ENCODE peak calls at places on chromosomes 5 and 9, in ten cellular contexts. M is EL; N is Right ventricle myocardium inferior; F is iPS-NIHi11; T is cardiac muscle cell; B is mucosa of descending colon; S is stimulated activated CD4-positive, alpha-beta T cell treated with anti-CD3 and anti-CD28 coated beads, Interleukin-12 subunit alpha, Interleukin-12 subunit beta, amount 100 ng/mL, for 4 hours; Q is esophagus muscularis mucosa; I is endothelial cell of umbilical vein; Y is glutamatergic neuron. G is an unnamed sample.

GRCh38 chr5:115098041-115098702 is 71.5 kb downstream of the TRIM36 start:
- DNase-seq in M (peak; percentile 54), N (no peak), F (peak; percentile 53), T (peak; percentile 67), B (peak; percentile 65), S (no peak), Q (no peak), I (peak; percentile 52), Y (no peak), G (peak; percentile 70)

GRCh38 chr9:72309366-72310133 is 55.5 kb downstream of the ZFAND5 start:
- DNase-seq in M (no peak), N (no peak), F (no peak), T (no peak), B (no peak), S (no peak), Q (no peak), I (no peak), Y (no peak), G (no peak)

GRCh38 chr5:72379936-72380335 is 59.8 kb downstream of the PTCD2 start:
- DNase-seq in M (peak; percentile 84), N (no peak), F (no peak), T (no peak), B (no peak), S (no peak), Q (no peak), I (no peak), Y (no peak), G (no peak)

GRCh38 chr5:61625682-61626620 is 293.9 kb downstream of the ZSWIM6 start:
- DNase-seq in M (peak; percentile 72), N (peak; percentile 89), F (peak; percentile 71), T (peak; percentile 58), B (peak; percentile 80), S (peak; percentile 12), Q (no peak), I (peak; percentile 51), Y (peak; percentile 62), G (peak; percentile 75)

GRCh38 chr9:78906356-78906755 is 609.4 kb downstream of the PSAT1 start:
- DNase-seq in M (no peak), N (no peak), F (no peak), T (no peak), B (no peak), S (no peak), Q (no peak), I (no peak), Y (no peak), G (no peak)

GRCh38 chr5:144822544-144822943 is 651.9 kb downstream of the KCTD16 start:
- DNase-seq in M (no peak), N (no peak), F (no peak), T (no peak), B (no peak), S (no peak), Q (no peak), I (no peak), Y (no peak), G (no peak)

GRCh38 chr9:131406567-131407436 is 12.9 kb downstream of the PRRC2B start:
- DNase-seq in M (no peak), N (no peak), F (no peak), T (no peak), B (no peak), S (no peak), Q (no peak), I (peak; percentile 69), Y (no peak), G (no peak)

GRCh38 chr5:44729536-44729935 is 79.2 kb upstream of the MRPS30 start:
- DNase-seq in M (no peak), N (no peak), F (no peak), T (no peak), B (no peak), S (no peak), Q (no peak), I (no peak), Y (no peak), G (no peak)

GRCh38 chr5:154296525-154297159 is 106.1 kb downstream of the GALNT10 start:
- DNase-seq in M (no peak), N (no peak), F (no peak), T (no peak), B (peak; percentile 57), S (no peak), Q (no peak), I (no peak), Y (no peak), G (no peak)

GRCh38 chr9:17807670-17808282 is 228.9 kb downstream of the SH3GL2 start:
- DNase-seq in M (no peak), N (no peak), F (no peak), T (no peak), B (peak; percentile 47), S (no peak), Q (peak; percentile 53), I (no peak), Y (no peak), G (no peak)

GRCh38 chr5:151082976-151083651 is 2.3 kb upstream of the TNIP1 start:
- DNase-seq in M (peak; percentile 41), N (no peak), F (no peak), T (no peak), B (peak; percentile 79), S (peak; percentile 60), Q (no peak), I (no peak), Y (no peak), G (no peak)

GRCh38 chr5:177468329-177469058 is 4.9 kb downstream of the DBN1 start:
- DNase-seq in M (peak; percentile 86), N (no peak), F (no peak), T (no peak), B (no peak), S (no peak), Q (no peak), I (no peak), Y (no peak), G (peak; percentile 75)

GRCh38 chr5:8954801-8955200 is 591.1 kb downstream of the SEMA5A start:
- DNase-seq in M (peak; percentile 8), N (no peak), F (no peak), T (no peak), B (no peak), S (no peak), Q (no peak), I (no peak), Y (no peak), G (no peak)

GRCh38 chr5:402615-403359 is 40.2 kb upstream of the EXOC3 start:
- DNase-seq in M (no peak), N (peak; percentile 55), F (no peak), T (no peak), B (no peak), S (no peak), Q (peak; percentile 82), I (no peak), Y (no peak), G (no peak)

GRCh38 chr9:107593224-107593870 is 103.8 kb upstream of the KLF4 start:
- DNase-seq in M (no peak), N (no peak), F (no peak), T (no peak), B (no peak), S (no peak), Q (no peak), I (no peak), Y (no peak), G (no peak)

GRCh38 chr5:141681695-141682641 is at the start of gene ARAP3:
- DNase-seq in M (peak; percentile 86), N (peak; percentile 96), F (peak; percentile 80), T (peak; percentile 95), B (peak; percentile 83), S (peak; percentile 40), Q (peak; percentile 93), I (peak; percentile 92), Y (peak; percentile 58), G (peak; percentile 94)

GRCh38 chr5:74616236-74617146 is 24.0 kb downstream of the ENC1 start:
- DNase-seq in M (no peak), N (no peak), F (no peak), T (peak; percentile 77), B (no peak), S (no peak), Q (no peak), I (no peak), Y (no peak), G (no peak)

GRCh38 chr5:173802670-173803165 is 85.4 kb upstream of the CPEB4 start:
- DNase-seq in M (peak; percentile 30), N (peak; percentile 75), F (no peak), T (peak; percentile 82), B (peak; percentile 84), S (no peak), Q (no peak), I (no peak), Y (no peak), G (peak; percentile 68)

GRCh38 chr5:61182449-61182848 is 20.2 kb upstream of the SMIM15 start:
- DNase-seq in M (no peak), N (no peak), F (no peak), T (peak; percentile 25), B (no peak), S (no peak), Q (no peak), I (peak; percentile 62), Y (no peak), G (no peak)

GRCh38 chr9:123448247-123448646 is 92.2 kb downstream of the CRB2 start:
- DNase-seq in M (no peak), N (no peak), F (no peak), T (no peak), B (no peak), S (no peak), Q (no peak), I (no peak), Y (no peak), G (no peak)

GRCh38 chr5:149632311-149633251 is 51.3 kb downstream of the ARHGEF37 start:
- DNase-seq in M (peak; percentile 80), N (no peak), F (peak; percentile 59), T (peak; percentile 64), B (peak; percentile 36), S (no peak), Q (no peak), I (peak; percentile 76), Y (no peak), G (peak; percentile 51)

GRCh38 chr5:58466939-58467338 is 7.1 kb upstream of the PLK2 start:
- DNase-seq in M (peak; percentile 66), N (no peak), F (peak; percentile 28), T (peak; percentile 55), B (peak; percentile 23), S (no peak), Q (no peak), I (peak; percentile 9), Y (no peak), G (peak; percentile 43)

GRCh38 chr9:135583686-135584011 is 22.1 kb downstream of the PAEP start:
- DNase-seq in M (no peak), N (no peak), F (no peak), T (no peak), B (no peak), S (no peak), Q (no peak), I (no peak), Y (no peak), G (no peak)

GRCh38 chr5:146291421-146292074 is 47.1 kb upstream of the POU4F3 start:
- DNase-seq in M (peak; percentile 58), N (no peak), F (peak; percentile 69), T (peak; percentile 63), B (peak; percentile 6), S (no peak), Q (no peak), I (peak; percentile 47), Y (no peak), G (peak; percentile 58)

GRCh38 chr9:1966725-1967366 is 48.3 kb upstream of the SMARCA2 start:
- DNase-seq in M (no peak), N (no peak), F (no peak), T (no peak), B (no peak), S (no peak), Q (no peak), I (no peak), Y (no peak), G (no peak)

GRCh38 chr5:69494481-69494880 is 1.9 kb downstream of the OCLN start:
- DNase-seq in M (no peak), N (no peak), F (no peak), T (no peak), B (no peak), S (no peak), Q (no peak), I (no peak), Y (no peak), G (no peak)

GRCh38 chr9:127714916-127715442 is 484 bp downstream of the PTRH1 start:
- DNase-seq in M (peak; percentile 23), N (peak; percentile 75), F (peak; percentile 59), T (no peak), B (peak; percentile 51), S (peak; percentile 12), Q (no peak), I (no peak), Y (peak; percentile 54), G (peak; percentile 64)

G was measured in AG20443.